ENCODE peak calls at places on chromosomes 13 and 19, in six cellular contexts. H is A673, P is H9, K is sigmoid colon, V is HFFc6, B is thyroid gland. X is an unnamed sample.

GRCh38 chr19:51242881-51243280 is 8.0 kb upstream of the SIGLECL1 start:
- DNase-seq in H (no peak), K (no peak), B (no peak), V (no peak), P (no peak), X (no peak)

GRCh38 chr13:24223341-24224231 is 63.1 kb downstream of the SPATA13 start:
- DNase-seq in P (no peak), H (no peak), V (no peak), K (no peak), B (peak), X (no peak)

GRCh38 chr19:43305642-43306041 is 36.3 kb upstream of the PSG9 start:
- DNase-seq in P (no peak), V (no peak), B (no peak), K (no peak), H (no peak), X (no peak)

GRCh38 chr13:106291006-106291405 is 244.5 kb downstream of the EFNB2 start:
- DNase-seq in H (no peak), B (no peak), K (no peak), V (peak), P (no peak), X (no peak)

GRCh38 chr13:74487091-74487722 is 353.0 kb upstream of the KLF12 start:
- DNase-seq in H (peak), K (no peak), B (no peak), V (no peak), P (no peak), X (no peak)

GRCh38 chr19:2271516-2272103 is 10.4 kb downstream of the PEAK3 start:
- DNase-seq in K (no peak), V (peak), B (no peak), H (peak), P (peak), X (peak)

GRCh38 chr13:30696278-30697176 is 38.8 kb upstream of the ALOX5AP start:
- DNase-seq in K (no peak), V (no peak), H (peak), B (no peak), P (peak), X (peak)

GRCh38 chr13:79044415-79044814 is 361.6 kb downstream of the RBM26 start:
- DNase-seq in K (no peak), H (no peak), V (no peak), B (no peak), P (no peak), X (no peak)

GRCh38 chr13:112819816-112820215 is 130.0 kb downstream of the ATP11A start:
- DNase-seq in H (no peak), K (peak), V (no peak), B (no peak), P (no peak), X (no peak)

GRCh38 chr13:97238432-97238831 is 16.3 kb downstream of the MBNL2 start:
- DNase-seq in V (no peak), P (no peak), B (no peak), H (no peak), K (no peak), X (no peak)

GRCh38 chr13:79775830-79776229 is 294.9 kb downstream of the NDFIP2 start:
- DNase-seq in B (peak), P (no peak), H (peak), V (peak), K (no peak), X (no peak)

GRCh38 chr19:2750739-2751437 is 11.1 kb upstream of the SLC39A3 start:
- DNase-seq in H (no peak), B (no peak), K (no peak), V (no peak), P (no peak), X (no peak)

GRCh38 chr19:31223805-31224534 is 125.3 kb downstream of the TSHZ3 start:
- DNase-seq in P (no peak), H (peak), V (peak), B (no peak), K (no peak), X (no peak)

GRCh38 chr19:30667227-30667626 is 295.0 kb downstream of the ZNF536 start:
- DNase-seq in B (no peak), H (no peak), P (no peak), V (no peak), K (no peak), X (no peak)

GRCh38 chr19:3827306-3827705 is 41.1 kb upstream of the MATK start:
- DNase-seq in B (no peak), H (no peak), V (no peak), P (no peak), K (no peak), X (no peak)

GRCh38 chr19:12137541-12137940 is 2.6 kb downstream of the ZNF20 start:
- DNase-seq in P (peak), K (no peak), B (no peak), V (peak), H (peak), X (no peak)

GRCh38 chr19:13850910-13851753 is 25.8 kb upstream of the NANOS3 start:
- DNase-seq in K (peak), P (peak), V (peak), B (peak), H (peak), X (peak)

GRCh38 chr13:30396434-30397075 is 25.7 kb upstream of the UBE2L5 start:
- DNase-seq in P (no peak), B (no peak), H (peak), K (no peak), V (peak), X (no peak)

GRCh38 chr13:50081106-50081898 is 66.1 kb downstream of the KCNRG start:
- DNase-seq in B (peak), H (peak), V (no peak), P (peak), K (peak), X (peak)

GRCh38 chr19:15438124-15438496 is 11.6 kb downstream of the WIZ start:
- DNase-seq in H (no peak), V (no peak), B (no peak), P (no peak), K (no peak), X (no peak)

GRCh38 chr19:15438577-15438976 is 11.2 kb downstream of the WIZ start:
- DNase-seq in K (peak), V (no peak), P (no peak), B (no peak), H (no peak), X (no peak)

GRCh38 chr19:15439078-15439799 is 10.5 kb downstream of the WIZ start:
- DNase-seq in B (no peak), V (no peak), H (no peak), P (no peak), K (no peak), X (no peak)

GRCh38 chr19:15441317-15441716 is 8.4 kb downstream of the WIZ start:
- DNase-seq in H (no peak), V (no peak), K (no peak), B (no peak), P (no peak), X (no peak)

GRCh38 chr19:15439821-15440641 is 9.7 kb downstream of the WIZ start:
- DNase-seq in K (peak), P (no peak), B (no peak), V (no peak), H (no peak), X (no peak)
- TF ChIP-seq CTCF in K (no peak), P (no peak), B (no peak), V (no peak), H (no peak), X (no peak)

GRCh38 chr19:55314396-55314795 is 10.7 kb downstream of the TMEM150B start:
- DNase-seq in P (peak), B (no peak), H (no peak), K (no peak), V (no peak), X (no peak)
- TF ChIP-seq CTCF in P (no peak), B (no peak), H (no peak), K (no peak), V (no peak), X (no peak)

DNA sequence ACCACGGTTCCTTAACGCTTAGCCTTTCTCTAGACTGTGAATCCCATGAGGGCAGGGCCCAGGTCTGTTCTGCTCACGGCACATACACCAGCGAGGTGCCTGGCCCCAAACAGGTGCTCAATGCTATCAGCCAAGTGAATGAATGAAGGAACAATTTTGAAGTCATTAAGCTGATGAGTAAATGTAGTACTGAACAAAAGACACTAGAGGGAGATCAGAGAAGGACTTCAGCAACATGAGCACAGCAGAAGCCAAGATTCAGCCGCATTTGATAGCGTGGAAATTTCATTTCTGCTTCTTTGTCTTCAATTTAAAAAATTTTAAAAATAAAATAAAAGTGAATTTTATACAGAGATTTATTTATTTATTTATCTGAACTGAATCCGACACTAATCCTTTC is 20.1 kb upstream of the MYO16 start:
- DNase-seq in K (no peak), V (no peak), H (peak), P (no peak), B (no peak), X (no peak)
- TF ChIP-seq CTCF in K (no peak), V (peak), H (peak), P (peak), B (no peak), X (peak)

GRCh38 chr13:37984357-37984756 is 114.8 kb upstream of the TRPC4 start:
- DNase-seq in P (peak), K (no peak), V (no peak), B (no peak), H (peak), X (no peak)
- TF ChIP-seq CTCF in P (peak), K (no peak), V (peak), B (no peak), H (peak), X (no peak)

DNA sequence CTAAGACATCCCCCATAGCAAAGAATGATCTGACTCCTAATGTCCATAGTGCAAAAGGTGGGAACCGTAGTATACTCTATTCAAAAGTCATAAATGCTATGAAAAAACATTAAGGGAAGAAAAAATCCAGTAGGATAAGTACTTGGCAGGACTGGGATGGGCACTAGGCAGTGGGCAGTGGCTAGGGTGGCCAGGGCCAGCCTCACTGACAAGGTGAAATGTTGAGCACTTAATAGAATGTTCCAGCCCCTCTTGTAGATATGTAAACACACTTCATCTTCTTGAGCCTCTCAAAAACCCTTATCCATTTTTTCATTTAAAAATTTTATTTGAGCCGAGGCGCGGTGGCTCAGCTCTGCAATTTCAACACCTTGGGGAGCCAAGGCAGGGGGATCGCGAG is 1.5 kb upstream of the CLEC4G start:
- DNase-seq in H (no peak), K (no peak), P (no peak), B (no peak), V (no peak), X (no peak)
- TF ChIP-seq CTCF in H (no peak), K (no peak), P (no peak), B (no peak), V (no peak), X (no peak)

GRCh38 chr13:20462533-20462915 is 63.1 kb downstream of the CRYL1 start:
- DNase-seq in P (no peak), B (no peak), V (no peak), K (no peak), H (no peak), X (no peak)

GRCh38 chr13:20462921-20463320 is 62.7 kb downstream of the CRYL1 start:
- DNase-seq in V (no peak), H (no peak), B (no peak), P (no peak), K (no peak), X (no peak)

GRCh38 chr13:20460744-20461143 is 64.9 kb downstream of the CRYL1 start:
- DNase-seq in H (peak), K (no peak), V (no peak), P (no peak), B (no peak), X (no peak)

GRCh38 chr13:20461481-20461859 is 64.2 kb downstream of the CRYL1 start:
- DNase-seq in H (peak), K (no peak), B (no peak), V (peak), P (no peak), X (no peak)

GRCh38 chr13:20461860-20462532 is 63.7 kb downstream of the CRYL1 start:
- DNase-seq in K (no peak), P (no peak), H (peak), B (no peak), V (no peak), X (no peak)
- TF ChIP-seq CTCF in K (no peak), P (no peak), H (no peak), B (no peak), V (no peak), X (no peak)

GRCh38 chr19:16889429-16889882 is 657 bp downstream of the F2RL3 start:
- DNase-seq in K (peak), B (no peak), P (no peak), H (no peak), V (no peak), X (no peak)
- TF ChIP-seq CTCF in K (no peak), B (no peak), P (no peak), H (no peak), V (no peak), X (no peak)

DNA sequence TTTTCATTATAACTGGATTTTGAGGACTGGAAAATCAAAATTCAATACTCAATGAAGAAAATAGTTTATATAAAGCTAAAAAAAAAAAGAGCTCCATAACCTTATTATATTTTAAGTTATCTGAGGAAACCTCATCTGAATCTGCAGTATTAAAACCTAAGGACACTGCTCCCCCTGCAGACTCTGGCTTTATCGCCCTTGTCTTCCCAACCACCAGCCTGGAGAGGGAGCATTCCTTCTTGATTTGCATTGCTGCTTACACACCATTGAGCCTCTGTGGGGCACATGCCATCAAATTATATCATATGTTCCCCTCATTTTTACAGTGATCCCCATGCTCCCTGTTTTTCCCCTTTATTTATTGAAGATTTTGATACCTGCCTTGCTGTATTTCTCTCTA is 871.4 kb upstream of the GPC6 start:
- DNase-seq in B (no peak), H (peak), K (no peak), P (peak), V (no peak), X (no peak)
- TF ChIP-seq CTCF in B (no peak), H (peak), K (no peak), P (peak), V (no peak), X (no peak)

GRCh38 chr19:49469828-49470614 is 4.0 kb upstream of the FLT3LG start:
- DNase-seq in B (no peak), V (no peak), H (no peak), K (no peak), P (peak), X (peak)
- TF ChIP-seq CTCF in B (no peak), V (peak), H (peak), K (no peak), P (peak), X (peak)

X was measured in CD14-positive monocyte.